ENCODE peak calls at places on chromosomes 2 and 18, in five cellular contexts. A is PC-3, N is GM23338, E is MM.1S, C is GM23248. M is an unnamed sample. For H3F3A, the result is how much of the 10 kb centered on the place peaks cover.

GRCh38 chr18:49224130-49224529 is 236.3 kb downstream of the DYM start:
- DNase-seq in N (no peak), C (peak), E (no peak), A (peak), M (no peak)

GRCh38 chr2:142822190-142822589 is 55.3 kb upstream of the KYNU start:
- DNase-seq in N (no peak), C (no peak), E (no peak), A (no peak), M (no peak)

GRCh38 chr18:13137041-13137938 is 81.3 kb upstream of the LDLRAD4 start:
- DNase-seq in N (peak), E (peak), A (no peak), C (peak), M (peak)

GRCh38 chr2:197803033-197803444 is 1.4 kb upstream of the PLCL1 start:
- DNase-seq in C (peak), N (peak), A (peak), E (peak), M (peak)

GRCh38 chr2:7567646-7568045 is 650.4 kb downstream of the RNF144A start:
- DNase-seq in E (peak), C (no peak), A (no peak), N (peak), M (no peak)

GRCh38 chr2:8574196-8575010 is 107.5 kb upstream of the ID2 start:
- DNase-seq in N (no peak), C (peak), E (no peak), A (no peak), M (no peak)

GRCh38 chr2:228699400-228699799 is 517.9 kb upstream of the SPHKAP start:
- DNase-seq in E (no peak), A (peak), N (no peak), C (peak), M (no peak)

GRCh38 chr2:28821295-28821958 is 10.8 kb downstream of the SPDYA start:
- DNase-seq in E (peak), C (peak), A (peak), N (peak), M (peak)

GRCh38 chr2:37780097-37780676 is 108.7 kb upstream of the CDC42EP3 start:
- DNase-seq in N (no peak), E (no peak), C (peak), A (peak), M (no peak)

GRCh38 chr2:101349893-101350662 is 37.2 kb downstream of the CREG2 start:
- DNase-seq in A (peak), C (peak), E (peak), N (no peak), M (no peak)

GRCh38 chr2:45242161-45242741 is 233.0 kb upstream of the SIX2 start:
- DNase-seq in N (no peak), A (no peak), E (no peak), C (peak), M (no peak)

GRCh38 chr2:109611467-109612095 is 2.2 kb downstream of the SEPTIN10 start:
- DNase-seq in C (peak), E (peak), A (peak), N (no peak), M (no peak)

GRCh38 chr2:227163445-227163997 is 484 bp downstream of the COL4A4 start:
- DNase-seq in C (peak), N (peak), A (no peak), E (peak), M (peak)
- TF ChIP-seq EZH2 in C (no peak), N (no peak), A (no peak), E (no peak), M (no peak)

GRCh38 chr2:160649698-160650097 is 156.1 kb upstream of the RBMS1 start:
- DNase-seq in E (no peak), N (no peak), A (no peak), C (no peak), M (no peak)

GRCh38 chr2:160647967-160648685 is 154.5 kb upstream of the RBMS1 start:
- DNase-seq in N (no peak), A (no peak), C (no peak), E (no peak), M (no peak)

GRCh38 chr2:160651416-160652200 is 158.0 kb upstream of the RBMS1 start:
- DNase-seq in C (peak), E (no peak), N (no peak), A (peak), M (no peak)

GRCh38 chr2:160650196-160651108 is 156.8 kb upstream of the RBMS1 start:
- DNase-seq in E (no peak), A (peak), C (no peak), N (no peak), M (no peak)

DNA sequence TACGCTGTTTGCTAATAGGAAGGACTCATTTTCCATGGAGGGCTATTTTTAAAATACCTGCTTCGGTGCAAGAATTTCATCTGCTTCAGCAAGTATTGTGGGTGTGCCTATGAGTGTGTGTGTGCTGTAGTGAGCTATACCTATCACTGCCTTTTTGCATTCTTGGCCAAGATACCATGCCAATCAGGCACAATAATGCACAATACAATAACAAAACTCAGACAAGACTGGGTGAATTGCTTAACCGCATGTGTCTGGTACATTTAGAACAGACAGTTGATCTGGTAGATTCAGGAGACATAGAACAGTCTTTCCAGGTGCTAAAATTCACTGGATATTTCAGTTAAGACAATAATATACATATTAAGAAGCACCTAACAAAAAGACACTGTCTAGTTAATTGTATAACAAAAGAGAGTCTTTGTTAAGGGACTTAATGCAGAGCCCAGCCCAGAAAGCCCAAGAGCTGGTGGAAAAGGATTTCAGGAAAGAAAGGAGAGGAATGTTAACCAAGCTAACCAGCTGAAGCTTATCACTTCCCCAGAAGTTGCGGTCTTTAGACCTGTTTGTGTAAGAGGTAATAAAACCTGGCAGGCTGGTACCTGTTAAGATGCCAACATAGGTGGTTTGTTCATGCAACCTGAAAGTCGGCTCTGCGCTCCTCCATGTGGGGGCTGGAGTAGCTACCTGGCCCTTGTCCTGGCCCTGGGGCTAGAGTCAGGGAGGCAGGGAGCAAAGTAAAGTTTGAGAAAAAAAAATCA is 153.3 kb upstream of the RBMS1 start:
- DNase-seq in E (no peak), A (peak), C (no peak), N (peak), M (peak)
- H3F3A ChIP-seq in E (under half), A (under half), C (under half), N (under half), M (under half)

DNA sequence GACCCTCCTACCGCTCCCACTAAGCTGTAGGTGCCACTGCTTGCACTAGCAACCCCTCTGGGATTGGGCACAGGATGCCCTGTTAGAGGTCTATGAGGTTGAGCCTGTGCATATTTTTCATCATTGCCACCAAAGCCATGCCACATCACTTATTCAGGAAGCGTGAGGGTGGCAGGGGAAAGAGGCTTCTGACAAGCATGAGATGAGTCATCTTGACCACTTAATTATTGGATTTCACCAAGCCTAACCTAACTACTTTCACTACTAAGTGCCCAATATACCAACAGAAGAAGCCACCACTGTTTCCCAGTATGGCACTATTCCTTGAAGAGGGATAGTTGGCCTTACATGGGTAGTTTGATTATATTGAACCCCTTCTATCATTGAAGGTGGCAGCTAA is 181.3 kb upstream of the EPHA4 start:
- DNase-seq in C (no peak), A (no peak), E (no peak), N (no peak), M (no peak)
- TF ChIP-seq EZH2phosphoT487 in C (no peak), A (no peak), E (no peak), N (no peak), M (no peak)

GRCh38 chr18:50558157-50558556 is 1.7 kb upstream of the MAPK4 start:
- DNase-seq in E (no peak), C (no peak), N (no peak), A (no peak), M (no peak)

GRCh38 chr18:50562686-50563085 is 2.8 kb downstream of the MAPK4 start:
- DNase-seq in N (no peak), E (no peak), C (no peak), A (no peak), M (no peak)

GRCh38 chr18:50560681-50561629 is 1.1 kb downstream of the MAPK4 start:
- DNase-seq in C (no peak), A (no peak), E (no peak), N (peak), M (peak)

GRCh38 chr18:50558948-50559749 is 738 bp upstream of the MAPK4 start:
- DNase-seq in C (no peak), E (no peak), A (no peak), N (peak), M (peak)

DNA sequence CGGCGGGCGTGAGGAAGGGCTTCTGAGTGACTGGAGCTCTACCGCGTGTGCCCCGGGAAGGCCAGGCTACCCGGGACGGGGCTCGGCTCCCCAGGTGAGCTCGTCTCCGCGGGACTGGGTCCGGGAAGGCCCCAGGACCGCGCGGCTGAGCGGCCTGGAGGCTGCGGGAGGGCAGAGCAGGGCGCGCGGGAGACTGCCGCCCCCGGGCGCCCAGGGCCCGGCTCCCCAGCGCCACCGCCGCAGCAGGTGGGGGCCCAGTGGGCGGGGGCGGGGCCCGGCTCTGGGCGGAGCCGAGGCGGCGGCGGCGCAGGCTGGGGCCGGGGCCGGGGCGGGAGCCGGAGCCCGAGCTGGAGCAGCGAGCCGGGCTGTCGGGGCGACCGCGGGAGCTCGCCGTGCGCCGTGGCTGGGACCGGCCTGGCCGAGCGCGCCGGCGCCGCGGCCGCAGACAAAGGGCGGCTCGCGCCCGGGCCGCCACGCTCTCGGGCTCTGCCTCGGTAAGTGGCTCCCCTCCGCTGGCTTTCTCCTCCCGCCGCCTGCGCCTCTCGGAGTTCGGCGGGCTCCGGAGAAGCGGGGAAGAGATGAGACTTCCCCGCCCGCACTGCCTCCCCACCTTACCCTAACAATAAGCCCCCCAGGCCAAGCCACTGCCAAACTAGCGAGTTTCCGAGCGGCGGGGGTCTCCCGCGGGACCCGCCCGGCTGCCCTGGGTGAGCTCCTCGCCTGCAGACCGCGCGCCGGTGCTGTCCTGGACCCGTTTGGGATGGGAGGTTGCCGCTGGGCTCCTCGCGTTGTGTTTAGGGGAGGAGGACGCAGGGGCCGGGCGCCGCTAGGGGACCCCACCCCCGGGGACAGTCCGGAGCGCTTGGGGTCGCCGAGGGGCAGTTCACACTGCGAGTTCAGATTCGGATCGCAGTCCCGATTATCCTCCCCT is at the start of gene MAPK4:
- DNase-seq in C (peak), E (peak), N (peak), A (no peak), M (peak)
- TF ChIP-seq EZH2 in C (no peak), E (no peak), N (peak), A (no peak), M (peak)

GRCh38 chr2:25378731-25379490 is 37.2 kb upstream of the DNMT3A start:
- DNase-seq in N (no peak), E (no peak), C (peak), A (peak), M (no peak)

GRCh38 chr2:25375371-25375988 is 33.8 kb upstream of the DNMT3A start:
- DNase-seq in C (no peak), E (no peak), N (no peak), A (no peak), M (no peak)

GRCh38 chr2:25375989-25376545 is 34.3 kb upstream of the DNMT3A start:
- DNase-seq in E (no peak), A (no peak), N (no peak), C (no peak), M (no peak)

GRCh38 chr2:25377822-25378421 is 36.2 kb upstream of the DNMT3A start:
- DNase-seq in E (no peak), A (no peak), N (no peak), C (no peak), M (no peak)

DNA sequence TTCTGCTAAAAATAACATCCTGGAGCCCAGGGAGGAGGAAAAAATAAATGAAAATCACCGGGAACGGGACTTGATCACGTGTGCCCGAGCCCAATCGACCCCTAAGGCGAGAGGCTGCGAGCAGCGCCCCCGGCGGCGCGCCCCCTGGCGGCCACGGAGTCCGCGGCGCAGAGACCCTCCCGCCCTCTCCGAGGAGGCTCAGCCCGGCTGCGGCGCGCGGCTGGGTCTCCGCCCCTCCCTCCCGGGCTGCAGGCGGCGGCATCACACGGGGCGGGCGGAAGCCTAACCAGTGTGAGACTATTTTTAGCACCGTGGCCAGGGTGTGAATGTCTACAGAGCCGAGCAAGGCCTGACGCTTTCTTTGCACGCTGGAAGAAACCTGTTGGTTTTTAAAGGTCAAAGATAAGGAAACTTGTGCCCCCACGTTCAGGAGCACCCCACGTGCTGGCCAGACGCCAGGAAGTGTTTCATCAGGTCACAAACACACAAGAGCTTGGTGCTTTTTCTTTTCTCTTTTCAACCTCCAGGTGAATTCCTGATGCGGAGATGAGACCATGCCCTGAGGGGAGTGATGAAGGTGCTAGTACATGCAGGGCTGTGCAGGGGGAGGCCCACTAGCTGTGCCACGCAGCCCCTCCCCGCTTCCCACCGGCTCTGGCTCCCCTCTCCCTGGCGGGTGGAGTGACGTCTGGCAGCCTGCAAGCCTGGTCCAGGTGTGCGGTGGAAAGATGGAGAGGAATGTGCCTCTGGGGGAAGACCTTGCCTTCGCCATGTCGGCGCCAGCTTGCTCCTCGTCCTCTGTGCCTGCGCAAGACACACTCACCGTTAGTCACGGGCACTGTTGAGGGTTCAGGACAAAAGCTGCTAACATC is 35.3 kb upstream of the DNMT3A start:
- DNase-seq in A (peak), N (peak), E (peak), C (peak), M (peak)
- H3F3A ChIP-seq in A (under half), N (under half), E (under half), C (under half), M (under half)

DNA sequence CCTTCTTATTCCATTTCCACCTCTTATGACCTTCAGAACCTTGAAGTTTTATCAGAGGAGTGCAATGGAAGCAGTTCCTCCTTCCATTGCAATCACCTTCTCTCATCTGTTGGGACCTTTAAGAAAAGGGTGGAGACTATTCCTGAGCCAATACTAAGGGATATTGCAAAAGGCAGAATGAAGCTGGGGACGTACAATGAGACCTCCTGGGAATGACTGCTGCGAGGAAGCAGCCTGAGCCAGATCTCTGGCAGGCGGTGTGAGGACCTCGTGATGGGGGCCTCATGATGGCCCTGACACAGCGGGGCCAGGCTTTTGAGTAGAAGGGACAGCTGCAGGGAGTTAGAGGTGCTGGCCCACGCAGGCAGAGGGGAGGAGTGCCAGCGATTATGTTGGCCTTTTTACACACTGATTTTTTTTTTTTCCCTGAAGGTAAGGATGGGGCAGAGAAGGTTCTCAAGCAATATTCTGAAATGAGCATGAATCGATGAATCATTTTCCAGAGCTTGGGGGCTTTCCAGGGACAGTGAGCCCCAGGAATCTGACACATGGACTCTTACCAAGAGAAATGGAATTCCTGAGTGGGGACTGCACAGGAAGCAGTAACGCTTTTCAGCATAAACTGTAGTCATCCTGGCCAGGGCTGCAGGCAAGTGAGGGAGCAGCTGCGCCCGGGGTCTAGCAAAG is 40.0 kb upstream of the LAPTM4A start:
- DNase-seq in C (peak), N (no peak), E (no peak), A (peak), M (no peak)
- TF ChIP-seq EZH2phosphoT487 in C (no peak), N (no peak), E (no peak), A (no peak), M (no peak)

DNA sequence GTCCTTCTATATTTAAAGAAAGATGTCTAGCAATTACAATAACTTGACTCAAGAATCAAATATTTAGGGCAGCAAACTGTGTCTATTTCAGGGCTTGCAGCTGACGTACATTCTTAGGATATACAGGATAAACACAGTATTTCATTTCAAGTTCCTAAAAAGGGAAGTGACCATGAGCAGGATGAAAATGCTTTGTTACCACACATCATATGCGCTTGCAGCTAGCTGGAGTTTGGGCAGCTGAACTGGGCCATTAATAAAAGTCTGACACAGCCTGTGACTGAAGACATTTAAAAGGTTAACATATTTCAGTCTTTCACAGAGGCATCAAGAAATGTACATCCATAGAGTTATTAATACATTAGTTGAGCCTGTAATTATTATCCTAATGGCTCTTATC is 264.5 kb upstream of the TRIB2 start:
- DNase-seq in N (no peak), E (no peak), C (no peak), A (no peak), M (no peak)
- TF ChIP-seq EZH2 in N (no peak), E (no peak), C (no peak), A (no peak), M (no peak)

GRCh38 chr2:2149379-2149778 is 181.7 kb downstream of the MYT1L start:
- DNase-seq in A (no peak), C (no peak), E (no peak), N (no peak), M (no peak)
- H3F3A ChIP-seq in A (under half), C (under half), E (under half), N (under half), M (under half)

DNA sequence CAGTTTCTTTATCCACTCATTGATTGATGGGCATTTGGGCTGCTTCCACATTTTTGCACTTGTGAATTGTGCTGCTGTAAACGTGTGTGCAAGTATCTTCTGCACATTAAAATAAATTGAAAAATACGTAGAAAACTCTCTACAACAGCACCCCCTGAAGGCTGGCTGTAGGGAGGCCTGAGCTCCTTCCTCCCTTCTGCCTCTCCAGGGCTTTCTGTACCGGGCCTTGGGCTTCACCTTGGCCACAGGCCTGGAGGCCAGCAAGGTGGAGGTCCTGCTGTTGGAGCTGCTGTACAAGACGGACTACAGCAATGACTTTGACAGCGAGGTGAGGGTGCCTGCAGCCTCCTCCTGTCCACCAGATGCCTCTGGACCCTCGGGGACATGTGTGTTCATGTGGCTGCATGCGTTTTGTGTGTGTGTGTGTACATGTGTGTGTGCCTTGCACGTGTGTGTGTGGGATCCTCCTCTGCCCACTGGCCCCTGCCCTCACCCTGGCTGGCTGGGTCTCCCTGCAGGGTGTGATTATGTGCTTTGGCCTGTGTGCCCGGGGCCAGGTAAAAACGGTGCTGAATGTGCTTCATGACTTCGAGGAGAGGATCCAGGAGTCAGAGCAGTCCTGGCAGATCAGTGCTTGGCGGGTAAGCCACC is 29.2 kb downstream of the MROH2A start:
- DNase-seq in C (no peak), N (no peak), E (no peak), A (peak), M (no peak)
- TF ChIP-seq EZH2phosphoT487 in C (no peak), N (no peak), E (no peak), A (no peak), M (no peak)

GRCh38 chr2:222310747-222311320 is 12.0 kb upstream of the PAX3 start:
- DNase-seq in A (no peak), N (no peak), E (no peak), C (no peak), M (no peak)
- TF ChIP-seq EZH2 in A (no peak), N (no peak), E (no peak), C (peak), M (no peak)

M was measured in neural progenitor cell.